ENCODE peak calls at places on chromosomes 7 and 10, in ten cellular contexts. One of them, this sample, is unnamed.

GRCh38 chr10:97188234-97188847 is 2.6 kb upstream of the SLIT1 start:
- DNase-seq in neural progenitor cell: no peak
- DNase-seq in stimulated activated CD8-positive, alpha-beta memory T cell treated with anti-CD3 and anti-CD28 coated beads, Interleukin-7, amount 100 ng/mL, for 48 hours: no peak
- DNase-seq in BJ: no peak
- DNase-seq in D341Med: no peak
- DNase-seq in NCI-H1417 treated with DMSO at 0.1 percent for 48 hours: no peak
- DNase-seq in ACHN: no peak
- DNase-seq in Right ventricle myocardium superior: no peak
- DNase-seq in epithelial cell of esophagus: no peak
- DNase-seq in progenitor cell of endocrine pancreas: no peak
- DNase-seq in this sample: peak

GRCh38 chr7:17773289-17773626 is 167.0 kb downstream of the SNX13 start:
- DNase-seq in stimulated activated CD8-positive, alpha-beta memory T cell treated with anti-CD3 and anti-CD28 coated beads, Interleukin-7, amount 100 ng/mL, for 48 hours: no peak
- DNase-seq in BJ: peak
- DNase-seq in NCI-H1417 treated with DMSO at 0.1 percent for 48 hours: no peak
- DNase-seq in Right ventricle myocardium superior: no peak
- DNase-seq in neural progenitor cell: no peak
- DNase-seq in epithelial cell of esophagus: peak
- DNase-seq in progenitor cell of endocrine pancreas: no peak
- DNase-seq in ACHN: peak
- DNase-seq in D341Med: no peak
- DNase-seq in this sample: peak

GRCh38 chr10:114215033-114215432 is 24.0 kb upstream of the VWA2 start:
- DNase-seq in NCI-H1417 treated with DMSO at 0.1 percent for 48 hours: no peak
- DNase-seq in BJ: no peak
- DNase-seq in stimulated activated CD8-positive, alpha-beta memory T cell treated with anti-CD3 and anti-CD28 coated beads, Interleukin-7, amount 100 ng/mL, for 48 hours: no peak
- DNase-seq in ACHN: no peak
- DNase-seq in progenitor cell of endocrine pancreas: no peak
- DNase-seq in epithelial cell of esophagus: no peak
- DNase-seq in neural progenitor cell: no peak
- DNase-seq in Right ventricle myocardium superior: no peak
- DNase-seq in D341Med: no peak
- DNase-seq in this sample: no peak

GRCh38 chr7:63925262-63925625 is 73.4 kb upstream of the ZNF722 start:
- DNase-seq in NCI-H1417 treated with DMSO at 0.1 percent for 48 hours: no peak
- DNase-seq in neural progenitor cell: no peak
- DNase-seq in D341Med: peak
- DNase-seq in BJ: no peak
- DNase-seq in progenitor cell of endocrine pancreas: no peak
- DNase-seq in ACHN: no peak
- DNase-seq in Right ventricle myocardium superior: no peak
- DNase-seq in stimulated activated CD8-positive, alpha-beta memory T cell treated with anti-CD3 and anti-CD28 coated beads, Interleukin-7, amount 100 ng/mL, for 48 hours: no peak
- DNase-seq in epithelial cell of esophagus: no peak
- DNase-seq in this sample: peak

GRCh38 chr7:33043875-33044718 is 18.5 kb downstream of the NT5C3A start:
- DNase-seq in NCI-H1417 treated with DMSO at 0.1 percent for 48 hours: no peak
- DNase-seq in Right ventricle myocardium superior: no peak
- DNase-seq in D341Med: no peak
- DNase-seq in stimulated activated CD8-positive, alpha-beta memory T cell treated with anti-CD3 and anti-CD28 coated beads, Interleukin-7, amount 100 ng/mL, for 48 hours: no peak
- DNase-seq in progenitor cell of endocrine pancreas: no peak
- DNase-seq in BJ: no peak
- DNase-seq in neural progenitor cell: no peak
- DNase-seq in ACHN: no peak
- DNase-seq in epithelial cell of esophagus: peak
- DNase-seq in this sample: no peak

GRCh38 chr10:69336952-69337311 is 58.6 kb downstream of the HK1 start:
- DNase-seq in ACHN: no peak
- DNase-seq in neural progenitor cell: no peak
- DNase-seq in progenitor cell of endocrine pancreas: no peak
- DNase-seq in Right ventricle myocardium superior: no peak
- DNase-seq in epithelial cell of esophagus: no peak
- DNase-seq in stimulated activated CD8-positive, alpha-beta memory T cell treated with anti-CD3 and anti-CD28 coated beads, Interleukin-7, amount 100 ng/mL, for 48 hours: no peak
- DNase-seq in BJ: no peak
- DNase-seq in D341Med: no peak
- DNase-seq in NCI-H1417 treated with DMSO at 0.1 percent for 48 hours: no peak
- DNase-seq in this sample: no peak

GRCh38 chr7:48847896-48848295 is 76.5 kb upstream of the CDC14C start:
- DNase-seq in D341Med: no peak
- DNase-seq in progenitor cell of endocrine pancreas: no peak
- DNase-seq in NCI-H1417 treated with DMSO at 0.1 percent for 48 hours: no peak
- DNase-seq in BJ: no peak
- DNase-seq in stimulated activated CD8-positive, alpha-beta memory T cell treated with anti-CD3 and anti-CD28 coated beads, Interleukin-7, amount 100 ng/mL, for 48 hours: no peak
- DNase-seq in epithelial cell of esophagus: no peak
- DNase-seq in Right ventricle myocardium superior: no peak
- DNase-seq in neural progenitor cell: no peak
- DNase-seq in ACHN: no peak
- DNase-seq in this sample: no peak

GRCh38 chr7:91945476-91945875 is 4.8 kb downstream of the AKAP9 start:
- DNase-seq in epithelial cell of esophagus: peak
- DNase-seq in neural progenitor cell: no peak
- DNase-seq in NCI-H1417 treated with DMSO at 0.1 percent for 48 hours: no peak
- DNase-seq in Right ventricle myocardium superior: no peak
- DNase-seq in stimulated activated CD8-positive, alpha-beta memory T cell treated with anti-CD3 and anti-CD28 coated beads, Interleukin-7, amount 100 ng/mL, for 48 hours: no peak
- DNase-seq in progenitor cell of endocrine pancreas: no peak
- DNase-seq in D341Med: no peak
- DNase-seq in ACHN: no peak
- DNase-seq in BJ: no peak
- DNase-seq in this sample: no peak

GRCh38 chr7:11228515-11228914 is 254.8 kb downstream of the PHF14 start:
- DNase-seq in neural progenitor cell: no peak
- DNase-seq in progenitor cell of endocrine pancreas: no peak
- DNase-seq in ACHN: no peak
- DNase-seq in epithelial cell of esophagus: peak
- DNase-seq in D341Med: no peak
- DNase-seq in Right ventricle myocardium superior: peak
- DNase-seq in BJ: no peak
- DNase-seq in stimulated activated CD8-positive, alpha-beta memory T cell treated with anti-CD3 and anti-CD28 coated beads, Interleukin-7, amount 100 ng/mL, for 48 hours: no peak
- DNase-seq in NCI-H1417 treated with DMSO at 0.1 percent for 48 hours: no peak
- DNase-seq in this sample: no peak

GRCh38 chr7:32511791-32512190 is 16.5 kb downstream of the AVL9 start:
- DNase-seq in ACHN: no peak
- DNase-seq in stimulated activated CD8-positive, alpha-beta memory T cell treated with anti-CD3 and anti-CD28 coated beads, Interleukin-7, amount 100 ng/mL, for 48 hours: no peak
- DNase-seq in D341Med: no peak
- DNase-seq in epithelial cell of esophagus: peak
- DNase-seq in neural progenitor cell: no peak
- DNase-seq in progenitor cell of endocrine pancreas: no peak
- DNase-seq in NCI-H1417 treated with DMSO at 0.1 percent for 48 hours: no peak
- DNase-seq in Right ventricle myocardium superior: no peak
- DNase-seq in BJ: no peak
- DNase-seq in this sample: no peak